ENCODE peak calls at places on chromosomes 5 and 9, in eight cellular contexts. T, A, D, I, V, G, N and K are unnamed samples.

GRCh38 chr9:131475956-131476776 is 26.6 kb upstream of the POMT1 start:
- DNase-seq in T (no peak), A (peak; percentile 72), D (no peak), I (no peak), V (no peak), G (no peak), N (peak; percentile 57), K (peak; percentile 57)

GRCh38 chr9:96139592-96140251 is 162.3 kb downstream of the HSD17B3 start:
- DNase-seq in T (peak; percentile 63), A (peak; percentile 35), D (peak; percentile 46), I (no peak), V (no peak), G (peak; percentile 65), N (peak; percentile 71), K (peak; percentile 91)

GRCh38 chr5:179930788-179931473 is 23.2 kb upstream of the TBC1D9B start:
- DNase-seq in T (no peak), A (no peak), D (no peak), I (peak; percentile 13), V (no peak), G (no peak), N (no peak), K (no peak)

GRCh38 chr5:67003906-67004729 is 192.5 kb downstream of the CD180 start:
- DNase-seq in T (peak; percentile 79), A (peak; percentile 93), D (peak; percentile 92), I (peak; percentile 84), V (peak; percentile 98), G (peak; percentile 60), N (peak; percentile 90), K (peak; percentile 90)

GRCh38 chr5:150670275-150670960 is 9.4 kb downstream of the MYOZ3 start:
- DNase-seq in T (no peak), A (no peak), D (no peak), I (no peak), V (no peak), G (no peak), N (no peak), K (no peak)

GRCh38 chr5:173202266-173202875 is 32.6 kb downstream of the NKX2-5 start:
- DNase-seq in T (no peak), A (no peak), D (no peak), I (peak; percentile 52), V (no peak), G (no peak), N (no peak), K (no peak)

GRCh38 chr5:16806691-16807433 is 129.2 kb downstream of the MYO10 start:
- DNase-seq in T (no peak), A (no peak), D (no peak), I (no peak), V (no peak), G (no peak), N (no peak), K (no peak)

GRCh38 chr5:19285286-19285685 is 702.7 kb downstream of the CDH18 start:
- DNase-seq in T (no peak), A (no peak), D (no peak), I (no peak), V (no peak), G (no peak), N (no peak), K (no peak)

GRCh38 chr9:109401169-109401989 is 80.5 kb upstream of the EPB41L4B start:
- DNase-seq in T (no peak), A (no peak), D (peak; percentile 59), I (peak; percentile 87), V (peak; percentile 75), G (no peak), N (peak; percentile 68), K (no peak)

DNA sequence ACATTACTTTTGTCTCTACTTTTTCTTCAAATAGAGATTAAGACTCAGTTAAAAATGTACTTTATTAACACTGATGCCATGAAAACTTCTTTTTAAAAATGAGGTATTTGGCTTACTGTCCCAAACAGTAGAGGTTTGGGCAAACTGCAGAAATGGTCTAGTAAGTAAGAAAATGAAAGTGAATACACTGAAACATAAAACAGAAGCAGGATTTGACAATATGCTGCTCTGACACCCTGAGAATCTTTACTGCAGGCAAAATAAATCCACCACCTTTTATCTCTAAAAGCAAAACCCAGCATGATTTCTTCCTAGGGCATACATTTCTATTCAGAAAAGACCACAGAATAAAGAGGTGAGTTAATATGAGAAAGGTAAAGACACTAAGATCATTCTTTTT is 86.2 kb downstream of the SLC38A9 start:
- DNase-seq in T (no peak), A (no peak), D (no peak), I (no peak), V (no peak), G (no peak), N (no peak), K (no peak)
- H3K4me3 ChIP-seq in T (no peak overlapping the region), A (no peak overlapping the region), D (no peak overlapping the region), I (no peak overlapping the region), V (no peak overlapping the region), G (no peak overlapping the region), N (no peak overlapping the region), K (no peak overlapping the region)

GRCh38 chr5:117302949-117303348 is 728.3 kb upstream of the SEMA6A start:
- DNase-seq in T (no peak), A (no peak), D (no peak), I (no peak), V (no peak), G (no peak), N (no peak), K (no peak)

GRCh38 chr5:117295941-117296340 is 721.3 kb upstream of the SEMA6A start:
- DNase-seq in T (no peak), A (no peak), D (no peak), I (no peak), V (no peak), G (no peak), N (no peak), K (no peak)

GRCh38 chr5:117302473-117302872 is 727.9 kb upstream of the SEMA6A start:
- DNase-seq in T (no peak), A (no peak), D (no peak), I (no peak), V (no peak), G (no peak), N (no peak), K (no peak)

GRCh38 chr5:117296872-117297271 is 722.2 kb upstream of the SEMA6A start:
- DNase-seq in T (no peak), A (no peak), D (no peak), I (no peak), V (no peak), G (no peak), N (no peak), K (no peak)

DNA sequence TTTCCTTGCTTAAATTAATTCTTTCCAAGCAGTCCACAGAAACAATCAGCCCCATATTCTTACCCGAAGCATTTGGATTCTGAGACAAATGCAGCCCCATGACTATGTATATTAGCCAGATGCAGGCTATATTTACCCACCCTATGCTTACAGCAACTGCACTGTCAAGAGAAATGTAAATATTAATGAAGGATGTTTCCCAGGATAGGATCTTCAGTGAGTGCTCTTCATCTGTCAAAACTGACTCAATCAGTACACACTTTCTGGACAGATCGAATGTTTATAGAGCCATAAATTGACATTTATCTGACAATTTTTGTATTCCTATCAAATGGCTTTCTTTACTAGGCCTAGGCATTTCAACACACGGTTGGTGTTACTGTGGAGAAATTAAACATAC is 725.3 kb upstream of the SEMA6A start:
- DNase-seq in T (no peak), A (no peak), D (no peak), I (no peak), V (no peak), G (no peak), N (no peak), K (no peak)
- TF ChIP-seq CTCF in T (no peak), A (no peak), D (no peak), I (no peak), V (no peak), G (no peak), N (no peak), K (no peak)

GRCh38 chr5:176781638-176782570 is 28.5 kb upstream of the UNC5A start:
- DNase-seq in T (no peak), A (peak; percentile 25), D (no peak), I (no peak), V (no peak), G (no peak), N (no peak), K (peak; percentile 59)

GRCh38 chr5:176780951-176781350 is 29.4 kb upstream of the UNC5A start:
- DNase-seq in T (no peak), A (peak; percentile 22), D (no peak), I (no peak), V (no peak), G (no peak), N (no peak), K (peak; percentile 29)

GRCh38 chr5:176785184-176786145 is 24.9 kb upstream of the UNC5A start:
- DNase-seq in T (no peak), A (peak; percentile 48), D (no peak), I (no peak), V (no peak), G (no peak), N (no peak), K (peak; percentile 46)

GRCh38 chr5:176787676-176788075 is 22.7 kb upstream of the UNC5A start:
- DNase-seq in T (no peak), A (no peak), D (no peak), I (no peak), V (peak; percentile 22), G (no peak), N (no peak), K (no peak)

DNA sequence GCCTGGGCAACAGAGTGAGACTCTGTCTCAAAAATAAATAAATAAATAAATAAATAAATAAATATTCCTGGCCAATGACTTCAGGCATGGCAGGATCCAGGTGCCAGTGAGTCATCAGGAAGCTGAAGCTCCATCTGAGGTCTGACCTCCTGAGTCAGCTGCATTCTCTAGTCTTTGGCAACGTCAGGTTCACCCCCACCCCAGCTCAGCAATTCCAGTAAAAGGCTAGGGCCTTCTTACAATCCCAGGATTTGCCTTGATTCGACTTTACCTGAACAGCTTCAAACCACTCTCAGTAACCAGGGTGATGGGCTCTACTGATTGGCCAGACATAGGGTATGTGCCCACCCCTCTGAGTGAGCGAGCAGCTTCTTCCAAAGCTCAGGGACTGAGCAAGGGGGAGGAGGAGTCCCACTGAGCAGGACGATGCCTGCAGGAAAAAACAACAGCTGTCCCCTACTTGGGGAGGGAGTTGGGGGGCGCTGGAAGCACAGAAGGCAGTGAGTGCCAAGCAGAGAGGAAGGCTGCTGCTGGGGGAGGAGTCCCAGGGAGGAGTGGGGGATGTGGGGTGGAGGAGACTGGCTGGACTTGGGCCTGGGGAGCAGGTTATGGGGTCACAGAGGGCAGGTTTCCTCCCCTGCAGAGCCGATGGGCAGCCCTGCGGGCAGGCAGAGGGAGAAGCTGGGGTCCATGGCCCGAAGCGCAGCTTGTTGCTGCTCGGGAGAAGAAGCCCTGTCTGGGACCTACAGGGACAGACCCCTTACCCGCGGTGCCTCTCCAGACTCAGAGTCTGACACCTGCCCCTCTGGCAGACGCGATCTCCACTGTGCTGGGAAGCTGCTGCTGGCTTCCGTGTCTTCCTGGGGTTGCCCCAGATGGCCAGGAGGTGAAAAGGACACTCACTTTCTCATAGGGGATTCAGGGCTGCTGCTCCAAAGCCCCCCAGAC is 25.9 kb upstream of the UNC5A start:
- DNase-seq in T (no peak), A (peak; percentile 34), D (no peak), I (peak; percentile 64), V (no peak), G (no peak), N (no peak), K (peak; percentile 39)
- TF ChIP-seq EP300 in T (no peak), A (no peak), D (no peak), I (no peak), V (no peak), G (no peak), N (no peak), K (no peak)

DNA sequence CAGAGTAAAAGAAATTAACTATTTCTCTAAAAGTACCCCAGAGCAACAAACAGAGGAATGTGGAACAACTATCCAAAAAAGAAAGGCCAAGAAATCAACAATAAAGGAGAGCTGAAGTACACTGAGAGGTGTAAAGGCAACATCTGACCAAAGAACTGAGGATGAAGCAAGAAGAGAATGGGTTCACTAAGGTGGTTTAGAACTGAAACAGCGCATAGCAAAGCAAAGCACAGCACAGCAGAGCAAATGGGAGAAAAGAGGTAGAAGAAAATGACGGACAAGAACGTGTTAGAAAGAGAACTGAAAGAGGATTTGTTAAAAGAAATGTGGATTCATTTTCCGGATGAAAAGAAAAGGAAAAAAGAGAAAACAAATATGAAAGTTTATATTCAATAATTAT is 25.8 kb downstream of the RFX3 start:
- DNase-seq in T (no peak), A (no peak), D (no peak), I (no peak), V (no peak), G (no peak), N (no peak), K (no peak)
- H3K4me3 ChIP-seq in T (no peak overlapping the region), A (no peak overlapping the region), D (no peak overlapping the region), I (no peak overlapping the region), V (no peak overlapping the region), G (no peak overlapping the region), N (no peak overlapping the region), K (no peak overlapping the region)